ENCODE peak calls at places on chromosome 7, in five cellular contexts. I is T-helper 1 cell; Y is activated CD4-positive, alpha-beta T cell treated with anti-CD3 and anti-CD28 coated beads, Interleukin-2, amount 50 U/mL, for 48 hours; M is hypothalamus; A is lung microvascular endothelial cell. B is an unnamed sample.

GRCh38 chr7:138077809-138078208 is 1.6 kb downstream of the AKR1D1 start:
- DNase-seq in Y (no peak), I (no peak), A (no peak), M (no peak), B (no peak)

GRCh38 chr7:79050592-79050991 is 402.9 kb downstream of the MAGI2 start:
- DNase-seq in I (no peak), A (no peak), M (peak), Y (no peak), B (peak)

GRCh38 chr7:107788662-107789061 is 14.4 kb downstream of the SLC26A3 start:
- DNase-seq in Y (no peak), A (no peak), M (no peak), I (no peak), B (no peak)

GRCh38 chr7:101238226-101239182 is 902 bp upstream of the CLDN15 start:
- DNase-seq in I (no peak), A (no peak), M (no peak), Y (no peak), B (no peak)

GRCh38 chr7:77657427-77658331 is 38.6 kb upstream of the RSBN1L start:
- DNase-seq in M (no peak), I (no peak), A (peak), Y (no peak), B (no peak)

GRCh38 chr7:19069842-19070241 is 47.6 kb downstream of the TWIST1 start:
- DNase-seq in M (no peak), I (no peak), A (no peak), Y (no peak), B (no peak)

GRCh38 chr7:132548489-132549078 is 27.7 kb downstream of the PLXNA4 start:
- DNase-seq in A (no peak), M (no peak), Y (peak), I (no peak), B (no peak)

GRCh38 chr7:102152672-102153585 is 133.7 kb upstream of the SH2B2 start:
- DNase-seq in I (no peak), M (no peak), A (peak), Y (no peak), B (no peak)

GRCh38 chr7:27200761-27201230 is 905 bp upstream of the HOXA13 start:
- DNase-seq in I (no peak), A (no peak), Y (no peak), M (no peak), B (no peak)

GRCh38 chr7:35839860-35840854 is 39.3 kb downstream of the SEPTIN7 start:
- DNase-seq in Y (no peak), A (no peak), I (no peak), M (no peak), B (no peak)

GRCh38 chr7:46681865-46682503 is 760.9 kb upstream of the IGFBP3 start:
- DNase-seq in M (no peak), Y (no peak), A (peak), I (no peak), B (no peak)

GRCh38 chr7:22867589-22867988 is 44.9 kb upstream of the TOMM7 start:
- DNase-seq in A (peak), I (no peak), Y (no peak), M (no peak), B (no peak)

GRCh38 chr7:135234727-135235126 is 1.1 kb downstream of the STRA8 start:
- DNase-seq in M (no peak), I (no peak), A (no peak), Y (no peak), B (no peak)

GRCh38 chr7:92987543-92987942 is 130.2 kb downstream of the SAMD9 start:
- DNase-seq in A (no peak), M (no peak), Y (no peak), I (no peak), B (no peak)

GRCh38 chr7:99142727-99143521 is 984 bp downstream of the SMURF1 start:
- DNase-seq in I (peak), A (peak), Y (peak), M (peak), B (peak)

GRCh38 chr7:31043035-31043434 is 9.1 kb upstream of the ADCYAP1R1 start:
- DNase-seq in I (no peak), M (peak), Y (no peak), A (no peak), B (no peak)

GRCh38 chr7:131502810-131503545 is 53.5 kb downstream of the PODXL start:
- DNase-seq in M (no peak), Y (no peak), I (no peak), A (peak), B (no peak)

GRCh38 chr7:21318190-21318915 is 109.5 kb upstream of the SP4 start:
- DNase-seq in I (no peak), M (no peak), A (no peak), Y (no peak), B (no peak)

GRCh38 chr7:41911792-41912191 is 208.9 kb upstream of the INHBA start:
- DNase-seq in Y (no peak), M (no peak), A (no peak), I (no peak), B (no peak)

GRCh38 chr7:143372070-143372469 is 9.1 kb upstream of the ZYX start:
- DNase-seq in A (peak), I (peak), M (peak), Y (peak), B (no peak)

GRCh38 chr7:115782716-115783460 is 247.7 kb downstream of the TFEC start:
- DNase-seq in A (peak), M (no peak), Y (no peak), I (no peak), B (no peak)

GRCh38 chr7:111697771-111698170 is 135.5 kb upstream of the IMMP2L start:
- DNase-seq in M (no peak), I (no peak), Y (no peak), A (no peak), B (no peak)

GRCh38 chr7:68185641-68186040 is 1189.0 kb downstream of the TYW1 start:
- DNase-seq in A (no peak), Y (no peak), M (no peak), I (no peak), B (no peak)

GRCh38 chr7:90224204-90224603 is 12.7 kb downstream of the STEAP2 start:
- DNase-seq in A (no peak), M (no peak), Y (no peak), I (no peak), B (no peak)

GRCh38 chr7:36296284-36296683 is 93.4 kb upstream of the ANLN start:
- DNase-seq in M (no peak), Y (no peak), A (no peak), I (no peak), B (no peak)

GRCh38 chr7:128913856-128914565 is 3.5 kb upstream of the KCP start:
- DNase-seq in M (no peak), I (no peak), A (no peak), Y (no peak), B (no peak)

GRCh38 chr7:64997927-64998391 is 7.1 kb upstream of the ZNF117 start:
- DNase-seq in I (no peak), A (no peak), Y (no peak), M (no peak), B (no peak)

GRCh38 chr7:51019231-51019844 is 236.6 kb upstream of the GRB10 start:
- DNase-seq in Y (no peak), M (no peak), I (no peak), A (no peak), B (no peak)

B was measured in breast epithelium.